ENCODE peak calls at places on chromosomes 11 and 22, in five cellular contexts. X, G, Z, N and O are unnamed samples.

GRCh38 chr11:1111545-1112212 is 37.0 kb downstream of the MUC2 start:
- DNase-seq in G (no peak), Z (no peak), X (no peak), N (no peak), O (no peak)

GRCh38 chr11:58061813-58062212 is 31.1 kb downstream of the OR6Q1 start:
- DNase-seq in X (no peak), Z (no peak), N (no peak), G (no peak), O (no peak)

GRCh38 chr11:116984589-116984988 is 113.6 kb downstream of the SIK3 start:
- DNase-seq in G (no peak), X (no peak), N (no peak), Z (no peak), O (no peak)

GRCh38 chr22:46815896-46816721 is 53.7 kb downstream of the TBC1D22A start:
- DNase-seq in N (peak; percentile 39), Z (no peak), X (peak; percentile 40), G (no peak), O (peak; percentile 31)

GRCh38 chr11:62556102-62556871 is 9.7 kb upstream of the AHNAK start:
- DNase-seq in G (peak; percentile 87), X (peak; percentile 61), N (no peak), Z (peak; percentile 93), O (peak; percentile 91)

GRCh38 chr11:75195164-75195962 is 44.5 kb downstream of the SLCO2B1 start:
- DNase-seq in N (no peak), G (no peak), Z (no peak), X (no peak), O (no peak)

GRCh38 chr11:4191031-4191571 is 96.5 kb downstream of the RRM1 start:
- DNase-seq in G (no peak), X (no peak), Z (no peak), N (no peak), O (no peak)

GRCh38 chr11:66561178-66561974 is 7.0 kb downstream of the CTSF start:
- DNase-seq in X (peak; percentile 29), N (no peak), Z (no peak), G (no peak), O (no peak)

GRCh38 chr22:18950141-18950540 is 14.0 kb upstream of the PRODH start:
- DNase-seq in G (no peak), Z (no peak), X (no peak), N (no peak), O (no peak)

GRCh38 chr22:18955696-18956095 is 19.6 kb upstream of the PRODH start:
- DNase-seq in Z (no peak), N (no peak), G (no peak), X (no peak), O (no peak)

GRCh38 chr22:18954941-18955571 is 19.0 kb upstream of the PRODH start:
- DNase-seq in G (no peak), N (no peak), X (no peak), Z (no peak), O (no peak)

GRCh38 chr22:18954333-18954732 is 18.2 kb upstream of the PRODH start:
- DNase-seq in N (peak; percentile 18), X (peak; percentile 78), G (peak; percentile 12), Z (no peak), O (peak; percentile 79)

GRCh38 chr22:18952022-18952421 is 15.9 kb upstream of the PRODH start:
- DNase-seq in N (no peak), Z (no peak), X (no peak), G (no peak), O (no peak)
- TF ChIP-seq REST in N (no peak), Z (no peak), X (no peak), G (no peak), O (no peak)

GRCh38 chr11:44629732-44630345 is 64.4 kb downstream of the CD82 start:
- DNase-seq in N (no peak), Z (no peak), X (no peak), G (no peak), O (no peak)
- TF ChIP-seq REST in N (no peak), Z (no peak), X (no peak), G (no peak), O (no peak)

GRCh38 chr11:135023499-135023898 is 611.5 kb upstream of the B3GAT1 start:
- DNase-seq in X (no peak), G (no peak), N (no peak), Z (no peak), O (no peak)

GRCh38 chr11:135022430-135022829 is 610.4 kb upstream of the B3GAT1 start:
- DNase-seq in G (no peak), X (no peak), N (no peak), Z (no peak), O (no peak)

GRCh38 chr11:135027461-135027860 is 615.4 kb upstream of the B3GAT1 start:
- DNase-seq in X (no peak), N (peak; percentile 12), G (no peak), Z (no peak), O (peak; percentile 89)
- TF ChIP-seq REST in X (peak; percentile 92), N (peak; percentile 72), G (peak; percentile 96), Z (peak; percentile 83), O (peak; percentile 96)

DNA sequence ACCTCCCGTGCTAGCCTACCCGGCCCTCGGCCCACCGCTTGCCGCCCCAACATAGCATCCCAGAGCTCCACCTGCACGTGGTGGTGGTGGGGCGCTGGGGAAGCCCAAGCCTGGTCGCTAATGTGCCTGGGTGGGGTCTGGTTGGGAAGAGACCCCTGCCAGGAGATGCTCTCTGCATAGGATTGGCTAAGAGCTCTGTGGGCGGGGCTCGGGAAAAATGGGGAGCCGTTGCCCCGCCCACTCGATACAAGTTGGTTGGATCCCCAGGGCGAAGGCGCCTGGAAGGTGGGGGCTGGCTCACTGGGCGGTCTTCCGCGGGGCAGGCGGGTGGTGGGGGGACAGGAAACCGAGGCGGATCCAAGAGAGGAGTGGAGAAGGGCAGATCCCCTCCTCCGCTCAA is 7.6 kb downstream of the LRRC10B start:
- DNase-seq in Z (no peak), G (no peak), X (peak; percentile 66), N (no peak), O (peak; percentile 92)
- TF ChIP-seq REST in Z (no peak), G (no peak), X (no peak), N (no peak), O (no peak)

GRCh38 chr11:21133722-21134121 is 464.3 kb downstream of the NELL1 start:
- DNase-seq in Z (no peak), G (no peak), N (no peak), X (no peak), O (no peak)
- TF ChIP-seq REST in Z (no peak), G (no peak), N (no peak), X (no peak), O (no peak)

DNA sequence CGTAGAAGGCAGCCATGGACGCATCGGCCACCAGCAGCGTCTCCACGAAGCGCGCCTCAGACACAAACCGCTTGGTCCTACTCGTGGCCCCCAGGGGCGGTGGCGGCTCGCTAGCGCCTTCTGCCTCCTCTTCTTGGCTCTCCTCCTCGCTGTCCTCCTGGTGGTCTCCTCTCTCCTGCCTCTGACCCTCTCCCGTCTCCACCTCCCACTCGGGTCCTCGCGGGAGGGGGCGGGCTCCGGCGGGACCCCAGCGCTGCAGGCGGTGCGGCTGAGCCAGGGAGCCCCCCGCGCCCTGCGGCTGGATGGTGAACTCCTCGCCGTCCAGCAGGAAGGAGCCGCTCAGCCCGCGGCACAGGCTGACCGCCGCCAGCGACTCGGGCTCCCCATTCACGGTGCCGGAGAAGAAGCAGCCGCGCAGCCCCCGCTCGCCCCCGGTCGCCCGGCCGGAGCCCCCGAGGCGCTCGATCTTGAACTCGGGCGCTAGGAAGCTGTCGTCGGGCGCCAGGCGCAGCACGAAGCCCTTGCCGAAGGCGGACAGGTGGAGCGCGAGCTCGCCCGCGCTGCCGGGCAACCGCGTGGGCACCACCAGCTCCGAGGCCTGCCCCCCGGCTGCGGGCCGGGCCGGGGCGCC is 713 bp downstream of the ADAMTS8 start:
- DNase-seq in G (no peak), N (no peak), Z (no peak), X (no peak), O (peak; percentile 70)
- TF ChIP-seq REST in G (no peak), N (no peak), Z (no peak), X (no peak), O (no peak)

GRCh38 chr22:20437253-20438065 is at the start of gene SCARF2:
- DNase-seq in X (peak; percentile 89), G (no peak), N (no peak), Z (no peak), O (peak; percentile 86)

GRCh38 chr22:20434264-20434751 is 3.3 kb downstream of the SCARF2 start:
- DNase-seq in N (no peak), Z (no peak), G (no peak), X (no peak), O (no peak)

GRCh38 chr22:20436309-20437252 is 1.0 kb downstream of the SCARF2 start:
- DNase-seq in X (peak; percentile 95), G (no peak), N (no peak), Z (no peak), O (peak; percentile 67)

GRCh38 chr22:20434773-20435172 is 2.9 kb downstream of the SCARF2 start:
- DNase-seq in X (no peak), G (no peak), Z (no peak), N (no peak), O (no peak)

DNA sequence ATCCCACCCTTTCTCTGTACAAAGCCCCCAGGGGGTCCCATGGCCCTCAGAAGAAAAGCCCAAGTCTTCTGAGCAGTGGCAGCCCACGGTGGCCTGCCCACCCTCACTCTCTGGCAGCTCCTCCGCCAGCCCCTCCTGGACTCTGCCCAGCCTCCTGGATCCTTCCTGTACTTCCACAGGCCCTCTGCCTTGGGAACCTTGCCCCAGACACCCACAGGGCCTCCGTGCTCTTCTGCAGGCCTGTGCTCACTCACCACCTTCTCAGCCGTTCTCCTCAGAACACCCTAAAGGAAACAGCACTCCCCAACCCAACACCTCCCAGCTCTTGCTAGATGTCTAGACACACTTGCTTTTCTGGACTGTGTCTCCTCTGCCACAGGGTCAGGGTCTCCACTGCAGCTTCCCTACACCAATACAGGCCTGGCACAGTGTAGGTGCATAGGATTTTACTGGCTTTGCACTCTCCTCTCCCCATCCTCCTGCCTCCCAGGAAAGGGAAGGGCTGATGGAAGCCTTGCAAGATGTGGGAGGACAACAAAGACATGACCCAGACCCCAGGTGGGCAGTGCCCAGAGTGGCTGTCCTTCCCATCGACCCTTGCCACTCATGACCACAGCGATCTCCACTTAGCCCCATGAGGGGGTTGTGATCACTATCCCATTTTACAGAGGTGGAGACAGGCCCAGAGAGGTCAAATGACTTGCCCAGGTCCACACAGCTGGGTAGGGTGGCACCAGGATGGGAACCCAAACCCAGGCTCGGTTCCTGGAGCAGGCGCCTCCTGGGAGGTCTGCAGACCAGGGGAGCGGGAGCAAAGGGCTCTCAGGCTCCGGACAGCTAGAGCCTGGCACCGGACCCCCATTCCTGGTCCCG is 2.0 kb downstream of the SCARF2 start:
- DNase-seq in G (no peak), N (no peak), X (no peak), Z (no peak), O (no peak)
- TF ChIP-seq REST in G (no peak), N (no peak), X (no peak), Z (no peak), O (no peak)

DNA sequence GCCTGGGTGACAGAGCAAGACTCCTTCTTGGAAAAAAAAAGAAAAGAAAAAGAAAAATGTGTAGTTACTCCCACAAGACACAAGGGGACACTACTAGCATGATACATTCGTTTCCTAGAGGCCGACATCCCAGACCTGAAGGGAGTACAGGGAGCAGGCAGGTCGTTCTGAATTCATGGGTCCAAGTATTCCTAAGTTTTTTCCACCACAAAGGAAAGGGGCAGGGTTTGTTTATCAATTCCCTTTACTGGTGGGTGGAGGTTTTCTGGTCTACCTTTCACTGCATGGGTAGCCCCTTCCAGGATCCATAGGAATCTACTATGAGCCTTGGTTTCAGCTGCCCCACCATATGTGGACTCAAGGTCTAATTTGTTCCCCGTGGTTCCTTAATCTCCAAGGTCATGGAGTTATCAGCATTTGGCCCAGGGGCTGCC is 11.8 kb downstream of the TIGD3 start:
- DNase-seq in X (peak; percentile 71), Z (peak; percentile 67), N (peak; percentile 84), G (peak; percentile 60), O (peak; percentile 91)
- TF ChIP-seq REST in X (no peak), Z (no peak), N (no peak), G (no peak), O (no peak)